ENCODE peak calls at places on chromosome X, in four cellular contexts. D, F, H and Z are unnamed samples.

GRCh38 chrX:9562851-9563250 is 98.0 kb downstream of the TBL1X start:
- DNase-seq in D (peak; percentile 89), F (no peak), H (no peak), Z (no peak)

GRCh38 chrX:65587616-65588526 is 53.3 kb upstream of the LAS1L start:
- DNase-seq in D (peak; percentile 49), F (peak; percentile 73), H (peak; percentile 74), Z (no peak)

GRCh38 chrX:29237972-29238371 is 650.7 kb downstream of the IL1RAPL1 start:
- DNase-seq in D (peak; percentile 5), F (no peak), H (no peak), Z (no peak)

GRCh38 chrX:96564595-96564994 is 120.0 kb upstream of the DIAPH2 start:
- DNase-seq in D (no peak), F (no peak), H (no peak), Z (no peak)

GRCh38 chrX:20670611-20671010 is 403.9 kb upstream of the RPS6KA3 start:
- DNase-seq in D (no peak), F (no peak), H (no peak), Z (no peak)

GRCh38 chrX:9882669-9883446 is 84.3 kb upstream of the CLDN34 start:
- DNase-seq in D (peak; percentile 87), F (peak; percentile 34), H (no peak), Z (no peak)

GRCh38 chrX:104565791-104566687 is at the start of gene IL1RAPL2:
- DNase-seq in D (no peak), F (no peak), H (no peak), Z (no peak)

GRCh38 chrX:17932781-17933180 is 71.7 kb upstream of the RAI2 start:
- DNase-seq in D (no peak), F (no peak), H (no peak), Z (no peak)

GRCh38 chrX:11285661-11286060 is 7.6 kb upstream of the AMELX start:
- DNase-seq in D (no peak), F (no peak), H (no peak), Z (no peak)

GRCh38 chrX:103376979-103377324 is 614 bp downstream of the BEX3 start:
- DNase-seq in D (peak; percentile 27), F (no peak), H (no peak), Z (no peak)

GRCh38 chrX:102711872-102712215 is 404 bp upstream of the GPRASP2 start:
- DNase-seq in D (no peak), F (no peak), H (no peak), Z (no peak)

GRCh38 chrX:140723251-140723650 is 13.7 kb downstream of the LINC00632 start:
- DNase-seq in D (peak; percentile 19), F (no peak), H (no peak), Z (no peak)

GRCh38 chrX:130106071-130106470 is 4.2 kb downstream of the ELF4 start:
- DNase-seq in D (no peak), F (no peak), H (no peak), Z (no peak)

GRCh38 chrX:38868941-38869378 is 67.7 kb downstream of the MID1IP1 start:
- DNase-seq in D (peak; percentile 75), F (no peak), H (no peak), Z (no peak)

DNA sequence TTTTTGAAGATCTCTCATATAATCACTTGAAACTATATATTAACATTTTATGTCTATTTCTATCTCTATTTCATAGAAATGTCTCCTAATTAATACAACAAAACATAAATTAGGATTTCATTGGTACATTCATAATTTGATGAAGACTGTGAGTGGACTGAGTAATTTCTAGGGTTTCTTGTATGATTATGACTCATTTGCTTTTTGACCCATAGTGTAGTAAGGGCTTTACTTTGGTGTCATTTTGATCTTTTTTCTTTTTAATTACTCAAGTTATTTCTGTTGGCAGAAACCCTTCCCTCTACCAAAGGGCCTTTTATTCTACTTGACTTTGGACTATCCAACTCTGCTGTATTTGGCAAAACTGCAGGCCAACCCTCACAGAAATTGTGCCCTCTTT is 207.9 kb upstream of the MAGEB16 start:
- DNase-seq in D (no peak), F (no peak), H (no peak), Z (no peak)
- H3K36me3 ChIP-seq in D (no peaks in the 10 kb centered on the region), F (no peaks in the 10 kb centered on the region), H (no peaks in the 10 kb centered on the region), Z (no peaks in the 10 kb centered on the region)

GRCh38 chrX:15525664-15526416 is 25.2 kb downstream of the BMX start:
- DNase-seq in D (no peak), F (no peak), H (no peak), Z (no peak)

GRCh38 chrX:15530318-15530717 is 29.7 kb downstream of the BMX start:
- DNase-seq in D (no peak), F (no peak), H (no peak), Z (no peak)

GRCh38 chrX:15524417-15524816 is 23.8 kb downstream of the BMX start:
- DNase-seq in D (peak; percentile 12), F (no peak), H (no peak), Z (no peak)

DNA sequence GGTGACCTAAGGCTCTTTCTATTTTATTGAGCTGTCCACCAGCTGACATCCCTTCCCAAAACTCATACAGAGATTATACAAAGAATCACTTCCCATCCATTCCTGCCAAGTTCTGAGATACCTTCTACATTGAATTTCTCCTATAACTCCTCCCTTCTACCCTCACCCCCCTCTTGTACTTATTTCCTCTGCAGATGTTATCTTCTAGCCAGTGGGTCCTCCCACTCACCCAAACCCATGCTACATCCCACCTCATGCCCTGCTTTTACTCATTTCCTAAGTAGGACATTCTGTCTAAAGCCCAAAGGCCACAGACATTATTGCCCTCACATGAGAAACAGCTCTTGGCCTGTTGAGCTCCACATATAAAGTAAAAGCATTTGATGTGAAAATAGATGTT is 28.6 kb downstream of the BMX start:
- DNase-seq in D (no peak), F (no peak), H (no peak), Z (no peak)
- H3K4me1 ChIP-seq in D (no peaks in the 10 kb centered on the region), F (no peaks in the 10 kb centered on the region), H (no peaks in the 10 kb centered on the region), Z (no peaks in the 10 kb centered on the region)

DNA sequence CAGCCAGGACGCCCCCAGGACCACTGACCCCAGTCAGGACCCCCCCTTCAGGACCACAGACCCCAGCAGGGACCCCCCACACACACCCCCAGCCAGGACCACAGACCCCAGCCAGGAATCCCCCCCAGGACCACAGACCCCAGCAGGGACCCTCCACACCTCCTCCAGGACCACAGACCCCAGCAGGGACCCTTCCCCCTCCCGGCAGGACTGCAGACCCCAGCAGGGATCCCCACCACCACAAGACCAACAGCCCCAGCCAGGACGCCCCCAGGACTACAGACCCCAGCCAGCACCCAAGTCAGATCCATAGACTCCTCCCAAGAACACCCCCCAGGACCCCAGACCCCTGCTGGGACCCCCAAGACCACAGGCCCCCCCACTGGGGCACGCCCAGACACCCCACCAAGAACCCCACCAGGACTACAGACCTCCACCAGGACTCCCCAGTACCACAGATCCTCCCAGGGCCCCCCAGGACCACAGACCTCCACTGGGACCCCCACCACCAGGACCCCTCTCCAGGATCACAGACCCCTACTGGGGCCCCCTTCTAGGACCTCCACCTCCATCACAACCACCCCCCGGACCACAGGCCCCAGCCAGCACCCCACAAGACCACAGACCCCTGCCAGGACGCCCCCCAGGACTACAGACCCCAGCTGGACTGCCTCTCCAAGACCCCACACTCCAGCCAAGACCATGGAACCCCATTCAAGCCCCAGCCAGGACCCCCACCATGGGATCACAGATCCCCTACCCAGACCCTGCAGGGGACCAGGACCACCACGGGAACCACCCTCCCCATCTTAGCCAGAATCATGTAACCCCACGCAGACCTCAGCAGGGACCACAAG is 698 bp upstream of the DHRSX start:
- DNase-seq in D (no peak), F (no peak), H (no peak), Z (no peak)
- H3K27ac ChIP-seq in D (peak overlapping the region; percentile 42), F (no peak overlapping the region), H (peak overlapping the region; percentile 95), Z (peak overlapping the region; percentile 49)

DNA sequence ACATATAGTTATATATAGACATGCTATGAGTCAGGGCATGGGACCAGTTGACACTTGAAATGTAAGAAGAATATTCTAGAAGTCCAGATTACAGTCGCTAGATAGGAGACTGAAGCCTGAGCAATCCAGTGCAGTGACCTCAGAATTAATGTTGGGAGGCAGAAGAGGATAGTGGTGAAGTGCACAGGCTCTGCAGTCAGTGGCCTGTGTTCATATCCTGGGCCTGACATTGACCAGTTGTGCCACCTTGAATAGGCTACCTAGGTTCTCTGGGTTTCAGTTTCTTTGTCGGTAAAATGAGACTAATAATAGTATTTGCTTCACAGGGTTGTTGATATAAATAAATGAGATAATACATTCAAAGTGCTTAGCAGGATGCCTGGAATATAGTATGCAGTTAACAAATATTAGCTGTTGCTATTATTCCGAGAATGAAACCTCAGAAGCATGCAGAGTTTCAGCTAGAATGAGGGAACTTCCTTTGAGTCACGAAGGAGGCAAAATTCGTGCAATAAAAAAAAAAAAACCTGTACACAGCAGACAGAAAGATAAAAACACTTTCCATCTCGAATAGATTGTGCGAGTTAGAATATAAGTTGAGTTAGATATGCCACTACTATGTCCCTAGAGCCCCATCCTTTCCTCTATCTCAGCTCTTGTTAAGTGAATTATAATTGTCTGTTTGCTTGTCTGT is 4.0 kb upstream of the SH2D1A start:
- DNase-seq in D (no peak), F (no peak), H (no peak), Z (no peak)
- H3K36me3 ChIP-seq in D (no peaks in the 10 kb centered on the region), F (no peaks in the 10 kb centered on the region), H (no peaks in the 10 kb centered on the region), Z (no peaks in the 10 kb centered on the region)

DNA sequence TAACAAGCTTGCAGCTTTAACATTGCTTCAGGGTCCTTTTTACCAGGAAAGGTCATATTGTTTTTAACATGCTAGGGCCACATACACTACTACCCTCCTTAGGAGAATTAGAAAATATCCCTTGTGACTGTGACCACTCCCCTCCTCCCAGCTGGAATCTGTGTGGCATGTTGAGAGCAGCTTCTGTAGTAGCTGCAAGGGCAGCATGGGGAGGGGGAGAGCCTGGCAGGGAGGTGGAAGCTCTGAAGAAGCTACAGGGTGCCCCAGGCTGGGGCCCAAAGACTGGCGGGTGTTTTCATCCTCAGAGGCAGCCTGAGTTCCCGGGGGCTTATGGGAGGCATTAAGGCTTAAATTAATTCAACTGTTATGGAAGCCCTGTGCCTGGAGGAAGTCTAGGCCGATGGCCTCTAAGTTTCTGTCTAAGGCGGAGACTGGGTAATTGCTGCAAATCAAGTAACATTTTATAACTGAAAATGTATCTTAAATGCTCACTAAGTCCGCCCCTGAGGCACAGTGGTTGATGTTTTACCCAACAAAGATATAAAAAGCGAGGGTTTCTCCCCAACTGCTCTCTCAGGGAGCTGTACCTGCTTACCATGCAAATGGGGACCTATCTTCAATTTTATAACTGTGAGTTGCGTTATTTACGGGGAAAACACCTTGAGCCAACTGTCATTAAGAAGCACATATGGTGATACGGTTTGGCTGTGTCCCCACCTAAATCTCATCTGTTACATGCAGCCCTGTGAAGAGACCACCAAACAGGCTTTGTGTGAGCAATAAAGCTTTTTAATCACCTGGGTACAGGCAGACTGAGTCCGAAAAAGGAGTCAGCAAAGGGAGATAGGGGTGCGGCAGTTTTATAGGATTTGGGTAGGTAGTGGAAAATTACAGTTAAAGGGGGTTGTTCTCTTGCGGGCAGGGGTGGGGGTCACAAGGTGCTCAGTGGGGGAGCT is 37.4 kb upstream of the STS start:
- DNase-seq in D (no peak), F (no peak), H (no peak), Z (no peak)
- H3K4me1 ChIP-seq in D (peaks cover 5% of the 10 kb centered on the region), F (peaks cover 5% of the 10 kb centered on the region), H (no peaks in the 10 kb centered on the region), Z (no peaks in the 10 kb centered on the region)

GRCh38 chrX:133999013-133999705 is 13.8 kb upstream of the GPC3 start:
- DNase-seq in D (no peak), F (no peak), H (no peak), Z (no peak)
- H3K27ac ChIP-seq in D (no peak overlapping the region), F (no peak overlapping the region), H (no peak overlapping the region), Z (no peak overlapping the region)

DNA sequence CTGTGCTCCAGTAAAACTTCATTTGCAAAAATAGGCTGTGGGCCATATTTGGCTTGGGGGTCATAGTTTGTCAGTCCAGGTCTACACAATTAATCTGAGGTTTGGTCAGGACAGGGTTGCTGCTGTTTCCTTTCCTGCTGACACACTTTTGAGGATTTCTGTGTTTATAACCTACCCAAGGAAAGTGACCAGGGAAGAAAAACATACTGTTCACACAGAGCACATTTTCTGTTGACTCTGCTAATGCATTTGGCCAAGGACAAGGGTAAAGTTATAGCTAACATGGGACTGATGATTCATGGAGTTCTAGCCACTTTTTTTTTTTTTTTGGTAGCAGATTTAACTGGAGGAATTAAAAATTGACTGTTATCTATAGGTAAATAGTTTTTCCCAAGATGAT is 43.9 kb upstream of the GEMIN8 start:
- DNase-seq in D (no peak), F (no peak), H (no peak), Z (no peak)
- H3K36me3 ChIP-seq in D (no peaks in the 10 kb centered on the region), F (no peaks in the 10 kb centered on the region), H (no peaks in the 10 kb centered on the region), Z (no peaks in the 10 kb centered on the region)